ENCODE peak calls at places on chromosomes 2 and 18, in eight cellular contexts. One of them, this sample, is unnamed.

GRCh38 chr2:103520547-103520946 is 758.7 kb downstream of the TMEM182 start:
- DNase-seq in tibial nerve: no peak
- DNase-seq in brain microvascular endothelial cell: no peak
- DNase-seq in CD8-positive, alpha-beta T cell: no peak
- DNase-seq in CD4-positive, CD25-positive, alpha-beta regulatory T cell: no peak
- DNase-seq in cardiac muscle cell: no peak
- DNase-seq in vagina: no peak
- DNase-seq in bronchial epithelial cell: no peak
- DNase-seq in this sample: no peak

GRCh38 chr2:174788291-174788929 is 24.1 kb upstream of the CHRNA1 start:
- DNase-seq in cardiac muscle cell: no peak
- DNase-seq in CD8-positive, alpha-beta T cell: no peak
- DNase-seq in brain microvascular endothelial cell: no peak
- DNase-seq in tibial nerve: no peak
- DNase-seq in bronchial epithelial cell: no peak
- DNase-seq in vagina: no peak
- DNase-seq in CD4-positive, CD25-positive, alpha-beta regulatory T cell: peak; percentile 34
- DNase-seq in this sample: no peak

GRCh38 chr2:102027036-102027702 is 35.4 kb downstream of the IL1R2 start:
- DNase-seq in CD4-positive, CD25-positive, alpha-beta regulatory T cell: no peak
- DNase-seq in bronchial epithelial cell: peak; percentile 62
- DNase-seq in tibial nerve: no peak
- DNase-seq in vagina: no peak
- DNase-seq in brain microvascular endothelial cell: peak; percentile 90
- DNase-seq in cardiac muscle cell: peak; percentile 92
- DNase-seq in CD8-positive, alpha-beta T cell: no peak
- DNase-seq in this sample: no peak

GRCh38 chr2:39524756-39525635 is 87.9 kb upstream of the MAP4K3 start:
- DNase-seq in vagina: no peak
- DNase-seq in brain microvascular endothelial cell: no peak
- DNase-seq in cardiac muscle cell: peak; percentile 60
- DNase-seq in tibial nerve: no peak
- DNase-seq in CD8-positive, alpha-beta T cell: no peak
- DNase-seq in bronchial epithelial cell: no peak
- DNase-seq in CD4-positive, CD25-positive, alpha-beta regulatory T cell: no peak
- DNase-seq in this sample: no peak

GRCh38 chr2:39099820-39100728 is 20.8 kb downstream of the SOS1 start:
- DNase-seq in bronchial epithelial cell: peak; percentile 93
- DNase-seq in CD4-positive, CD25-positive, alpha-beta regulatory T cell: peak; percentile 50
- DNase-seq in brain microvascular endothelial cell: no peak
- DNase-seq in vagina: no peak
- DNase-seq in CD8-positive, alpha-beta T cell: no peak
- DNase-seq in cardiac muscle cell: peak; percentile 18
- DNase-seq in tibial nerve: no peak
- DNase-seq in this sample: peak; percentile 65

GRCh38 chr2:202064206-202064880 is 8.7 kb upstream of the KIAA2012 start:
- DNase-seq in brain microvascular endothelial cell: peak; percentile 96
- DNase-seq in tibial nerve: no peak
- DNase-seq in cardiac muscle cell: peak; percentile 86
- DNase-seq in CD8-positive, alpha-beta T cell: no peak
- DNase-seq in bronchial epithelial cell: peak; percentile 25
- DNase-seq in CD4-positive, CD25-positive, alpha-beta regulatory T cell: no peak
- DNase-seq in vagina: no peak
- DNase-seq in this sample: no peak

GRCh38 chr18:7926526-7926925 is 359.4 kb downstream of the PTPRM start:
- DNase-seq in brain microvascular endothelial cell: no peak
- DNase-seq in tibial nerve: no peak
- DNase-seq in cardiac muscle cell: no peak
- DNase-seq in vagina: no peak
- DNase-seq in CD4-positive, CD25-positive, alpha-beta regulatory T cell: no peak
- DNase-seq in CD8-positive, alpha-beta T cell: no peak
- DNase-seq in bronchial epithelial cell: peak; percentile 36
- DNase-seq in this sample: no peak

GRCh38 chr2:142254057-142254456 is 123.2 kb upstream of the LRP1B start:
- DNase-seq in brain microvascular endothelial cell: no peak
- DNase-seq in tibial nerve: no peak
- DNase-seq in vagina: no peak
- DNase-seq in CD8-positive, alpha-beta T cell: no peak
- DNase-seq in CD4-positive, CD25-positive, alpha-beta regulatory T cell: no peak
- DNase-seq in cardiac muscle cell: no peak
- DNase-seq in bronchial epithelial cell: no peak
- DNase-seq in this sample: no peak

GRCh38 chr2:88117976-88118375 is 9.9 kb downstream of the FABP1 start:
- DNase-seq in tibial nerve: no peak
- DNase-seq in CD8-positive, alpha-beta T cell: no peak
- DNase-seq in vagina: no peak
- DNase-seq in bronchial epithelial cell: no peak
- DNase-seq in brain microvascular endothelial cell: no peak
- DNase-seq in CD4-positive, CD25-positive, alpha-beta regulatory T cell: no peak
- DNase-seq in cardiac muscle cell: no peak
- DNase-seq in this sample: no peak

GRCh38 chr2:24262571-24262970 is 87.7 kb downstream of the FAM228A start:
- DNase-seq in cardiac muscle cell: peak; percentile 22
- DNase-seq in CD8-positive, alpha-beta T cell: no peak
- DNase-seq in tibial nerve: no peak
- DNase-seq in CD4-positive, CD25-positive, alpha-beta regulatory T cell: no peak
- DNase-seq in brain microvascular endothelial cell: no peak
- DNase-seq in bronchial epithelial cell: no peak
- DNase-seq in vagina: no peak
- DNase-seq in this sample: no peak

GRCh38 chr18:74142251-74142650 is 5.4 kb downstream of the FBXO15 start:
- DNase-seq in tibial nerve: no peak
- DNase-seq in CD8-positive, alpha-beta T cell: no peak
- DNase-seq in cardiac muscle cell: no peak
- DNase-seq in brain microvascular endothelial cell: no peak
- DNase-seq in vagina: no peak
- DNase-seq in bronchial epithelial cell: peak; percentile 55
- DNase-seq in CD4-positive, CD25-positive, alpha-beta regulatory T cell: no peak
- DNase-seq in this sample: no peak

GRCh38 chr18:74147779-74148542 is at the start of the genes FBXO15 and TIMM21:
- DNase-seq in brain microvascular endothelial cell: peak; percentile 96
- DNase-seq in bronchial epithelial cell: peak; percentile 93
- DNase-seq in cardiac muscle cell: peak; percentile 98
- DNase-seq in vagina: no peak
- DNase-seq in CD4-positive, CD25-positive, alpha-beta regulatory T cell: peak; percentile 98
- DNase-seq in tibial nerve: peak; percentile 91
- DNase-seq in CD8-positive, alpha-beta T cell: peak; percentile 97
- DNase-seq in this sample: peak; percentile 98

GRCh38 chr18:74148543-74149070 is 284 bp downstream of the TIMM21 start:
- DNase-seq in brain microvascular endothelial cell: no peak
- DNase-seq in tibial nerve: no peak
- DNase-seq in bronchial epithelial cell: no peak
- DNase-seq in CD8-positive, alpha-beta T cell: no peak
- DNase-seq in cardiac muscle cell: no peak
- DNase-seq in CD4-positive, CD25-positive, alpha-beta regulatory T cell: no peak
- DNase-seq in vagina: no peak
- DNase-seq in this sample: no peak

GRCh38 chr18:74147491-74147778 is 199 bp downstream of the FBXO15 start:
- DNase-seq in CD8-positive, alpha-beta T cell: no peak
- DNase-seq in brain microvascular endothelial cell: no peak
- DNase-seq in tibial nerve: no peak
- DNase-seq in vagina: no peak
- DNase-seq in bronchial epithelial cell: no peak
- DNase-seq in CD4-positive, CD25-positive, alpha-beta regulatory T cell: no peak
- DNase-seq in cardiac muscle cell: no peak
- DNase-seq in this sample: no peak

GRCh38 chr18:74146756-74147155 is 878 bp downstream of the FBXO15 start:
- DNase-seq in CD8-positive, alpha-beta T cell: no peak
- DNase-seq in tibial nerve: no peak
- DNase-seq in cardiac muscle cell: no peak
- DNase-seq in brain microvascular endothelial cell: no peak
- DNase-seq in vagina: no peak
- DNase-seq in bronchial epithelial cell: no peak
- DNase-seq in CD4-positive, CD25-positive, alpha-beta regulatory T cell: no peak
- DNase-seq in this sample: no peak
- H3K4me3 ChIP-seq in CD8-positive, alpha-beta T cell: peak overlapping the region; percentile 84
- H3K4me3 ChIP-seq in tibial nerve: no peak overlapping the region
- H3K4me3 ChIP-seq in cardiac muscle cell: peak overlapping the region; percentile 86
- H3K4me3 ChIP-seq in brain microvascular endothelial cell: peak overlapping the region; percentile 96
- H3K4me3 ChIP-seq in vagina: peak overlapping the region; percentile 63
- H3K4me3 ChIP-seq in bronchial epithelial cell: no peak overlapping the region
- H3K4me3 ChIP-seq in CD4-positive, CD25-positive, alpha-beta regulatory T cell: peak overlapping the region; percentile 100
- H3K4me3 ChIP-seq in this sample: peak overlapping the region; percentile 83

GRCh38 chr2:218882866-218883366 is 2.3 kb downstream of the WNT10A start:
- DNase-seq in brain microvascular endothelial cell: no peak
- DNase-seq in CD4-positive, CD25-positive, alpha-beta regulatory T cell: no peak
- DNase-seq in cardiac muscle cell: no peak
- DNase-seq in CD8-positive, alpha-beta T cell: no peak
- DNase-seq in bronchial epithelial cell: peak; percentile 87
- DNase-seq in vagina: no peak
- DNase-seq in tibial nerve: no peak
- DNase-seq in this sample: no peak

GRCh38 chr2:218884519-218884918 is 3.9 kb downstream of the WNT10A start:
- DNase-seq in bronchial epithelial cell: no peak
- DNase-seq in tibial nerve: no peak
- DNase-seq in CD4-positive, CD25-positive, alpha-beta regulatory T cell: no peak
- DNase-seq in brain microvascular endothelial cell: no peak
- DNase-seq in vagina: no peak
- DNase-seq in CD8-positive, alpha-beta T cell: no peak
- DNase-seq in cardiac muscle cell: no peak
- DNase-seq in this sample: no peak

GRCh38 chr2:218881744-218882462 is 1.3 kb downstream of the WNT10A start:
- DNase-seq in CD4-positive, CD25-positive, alpha-beta regulatory T cell: no peak
- DNase-seq in bronchial epithelial cell: no peak
- DNase-seq in cardiac muscle cell: no peak
- DNase-seq in brain microvascular endothelial cell: no peak
- DNase-seq in vagina: no peak
- DNase-seq in tibial nerve: no peak
- DNase-seq in CD8-positive, alpha-beta T cell: no peak
- DNase-seq in this sample: no peak

GRCh38 chr2:218882463-218882821 is 1.8 kb downstream of the WNT10A start:
- DNase-seq in vagina: no peak
- DNase-seq in tibial nerve: no peak
- DNase-seq in CD4-positive, CD25-positive, alpha-beta regulatory T cell: no peak
- DNase-seq in bronchial epithelial cell: no peak
- DNase-seq in brain microvascular endothelial cell: no peak
- DNase-seq in CD8-positive, alpha-beta T cell: no peak
- DNase-seq in cardiac muscle cell: no peak
- DNase-seq in this sample: no peak

DNA sequence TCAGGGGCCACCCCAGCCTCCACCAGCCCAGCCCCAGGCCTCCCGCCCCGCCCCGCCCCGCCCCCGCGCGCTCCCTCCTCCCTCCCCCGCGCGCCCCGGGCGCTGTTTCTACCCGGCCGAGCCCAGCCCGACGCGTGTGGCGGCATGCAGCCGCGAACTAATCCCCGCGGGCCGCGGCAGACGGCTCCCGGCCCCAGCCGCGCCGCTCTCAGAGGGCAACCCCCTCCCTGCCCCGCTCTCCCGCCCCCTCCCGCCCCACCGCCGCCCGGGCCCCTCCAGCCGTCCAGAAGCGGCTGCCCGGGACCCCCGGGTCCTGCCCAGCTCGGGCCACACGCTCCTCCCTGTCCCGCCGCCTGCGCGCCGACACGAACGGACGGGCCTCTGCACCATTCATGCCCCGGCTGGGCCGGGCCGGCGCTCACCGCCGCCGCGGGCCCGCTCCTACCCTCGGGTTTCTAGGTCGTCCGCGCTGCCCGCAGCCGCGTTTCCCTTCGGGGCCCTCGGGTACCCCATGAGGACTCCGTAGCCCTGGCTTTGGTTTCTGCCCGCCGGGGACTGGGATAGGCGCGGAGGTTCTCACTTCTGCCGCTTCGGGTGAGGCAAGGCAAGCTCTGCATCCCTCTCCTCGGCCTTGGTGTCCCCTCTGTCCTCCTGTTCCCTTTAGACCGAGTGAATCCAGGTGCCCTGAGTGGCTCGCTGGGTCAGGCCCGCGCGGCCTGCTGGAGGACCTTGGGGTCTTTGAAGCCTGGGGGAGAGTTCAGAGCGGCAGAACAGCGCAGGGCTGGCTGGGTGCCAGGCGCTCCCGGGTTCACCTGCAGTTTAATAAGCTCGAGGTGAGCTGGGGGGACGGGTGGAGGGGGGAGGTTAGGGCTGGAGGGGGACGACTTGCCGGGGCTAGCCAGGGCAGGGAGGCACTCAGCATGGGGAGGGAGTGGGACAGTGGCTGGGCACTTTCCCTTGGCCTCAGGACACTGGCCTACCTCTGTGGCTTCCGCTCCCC is 3.1 kb downstream of the WNT10A start:
- DNase-seq in vagina: no peak
- DNase-seq in CD8-positive, alpha-beta T cell: peak; percentile 40
- DNase-seq in tibial nerve: no peak
- DNase-seq in brain microvascular endothelial cell: no peak
- DNase-seq in CD4-positive, CD25-positive, alpha-beta regulatory T cell: no peak
- DNase-seq in bronchial epithelial cell: peak; percentile 41
- DNase-seq in cardiac muscle cell: no peak
- DNase-seq in this sample: no peak
- H3K27me3 ChIP-seq in vagina: peaks cover 11% of the 10 kb centered on the region
- H3K27me3 ChIP-seq in CD8-positive, alpha-beta T cell: no peaks in the 10 kb centered on the region
- H3K27me3 ChIP-seq in tibial nerve: no peaks in the 10 kb centered on the region
- H3K27me3 ChIP-seq in brain microvascular endothelial cell: peaks cover 72% of the 10 kb centered on the region
- H3K27me3 ChIP-seq in CD4-positive, CD25-positive, alpha-beta regulatory T cell: no peaks in the 10 kb centered on the region
- H3K27me3 ChIP-seq in bronchial epithelial cell: peaks cover 2% of the 10 kb centered on the region
- H3K27me3 ChIP-seq in cardiac muscle cell: peaks cover 100% of the 10 kb centered on the region
- H3K27me3 ChIP-seq in this sample: no peaks in the 10 kb centered on the region

GRCh38 chr2:96184188-96184587 is 24.4 kb downstream of the STARD7 start:
- DNase-seq in vagina: no peak
- DNase-seq in tibial nerve: no peak
- DNase-seq in cardiac muscle cell: no peak
- DNase-seq in CD4-positive, CD25-positive, alpha-beta regulatory T cell: no peak
- DNase-seq in brain microvascular endothelial cell: no peak
- DNase-seq in bronchial epithelial cell: no peak
- DNase-seq in CD8-positive, alpha-beta T cell: no peak
- DNase-seq in this sample: no peak

GRCh38 chr2:96186562-96186961 is 22.1 kb downstream of the STARD7 start:
- DNase-seq in CD8-positive, alpha-beta T cell: no peak
- DNase-seq in cardiac muscle cell: no peak
- DNase-seq in tibial nerve: no peak
- DNase-seq in CD4-positive, CD25-positive, alpha-beta regulatory T cell: no peak
- DNase-seq in bronchial epithelial cell: no peak
- DNase-seq in vagina: no peak
- DNase-seq in brain microvascular endothelial cell: no peak
- DNase-seq in this sample: no peak

GRCh38 chr2:96191937-96192670 is 16.5 kb downstream of the STARD7 start:
- DNase-seq in cardiac muscle cell: no peak
- DNase-seq in CD8-positive, alpha-beta T cell: no peak
- DNase-seq in brain microvascular endothelial cell: no peak
- DNase-seq in vagina: no peak
- DNase-seq in bronchial epithelial cell: no peak
- DNase-seq in CD4-positive, CD25-positive, alpha-beta regulatory T cell: no peak
- DNase-seq in tibial nerve: no peak
- DNase-seq in this sample: no peak

GRCh38 chr2:96185516-96185915 is 23.1 kb downstream of the STARD7 start:
- DNase-seq in bronchial epithelial cell: no peak
- DNase-seq in tibial nerve: no peak
- DNase-seq in CD8-positive, alpha-beta T cell: no peak
- DNase-seq in cardiac muscle cell: no peak
- DNase-seq in CD4-positive, CD25-positive, alpha-beta regulatory T cell: no peak
- DNase-seq in brain microvascular endothelial cell: no peak
- DNase-seq in vagina: no peak
- DNase-seq in this sample: no peak

GRCh38 chr2:96188821-96189526 is 19.7 kb downstream of the STARD7 start:
- DNase-seq in cardiac muscle cell: no peak
- DNase-seq in tibial nerve: no peak
- DNase-seq in CD8-positive, alpha-beta T cell: no peak
- DNase-seq in brain microvascular endothelial cell: no peak
- DNase-seq in bronchial epithelial cell: no peak
- DNase-seq in CD4-positive, CD25-positive, alpha-beta regulatory T cell: no peak
- DNase-seq in vagina: no peak
- DNase-seq in this sample: no peak
- H3K36me3 ChIP-seq in cardiac muscle cell: peaks cover 55% of the 10 kb centered on the region
- H3K36me3 ChIP-seq in tibial nerve: peaks cover 14% of the 10 kb centered on the region
- H3K36me3 ChIP-seq in CD8-positive, alpha-beta T cell: peaks cover 66% of the 10 kb centered on the region
- H3K36me3 ChIP-seq in brain microvascular endothelial cell: peaks cover 81% of the 10 kb centered on the region
- H3K36me3 ChIP-seq in bronchial epithelial cell: peaks cover 15% of the 10 kb centered on the region
- H3K36me3 ChIP-seq in CD4-positive, CD25-positive, alpha-beta regulatory T cell: peaks cover 86% of the 10 kb centered on the region
- H3K36me3 ChIP-seq in vagina: peaks cover 4% of the 10 kb centered on the region
- H3K36me3 ChIP-seq in this sample: peaks cover 37% of the 10 kb centered on the region

GRCh38 chr2:36441816-36442215 is 86.2 kb downstream of the CRIM1 start:
- DNase-seq in CD8-positive, alpha-beta T cell: no peak
- DNase-seq in tibial nerve: no peak
- DNase-seq in cardiac muscle cell: peak; percentile 82
- DNase-seq in CD4-positive, CD25-positive, alpha-beta regulatory T cell: no peak
- DNase-seq in brain microvascular endothelial cell: no peak
- DNase-seq in bronchial epithelial cell: no peak
- DNase-seq in vagina: no peak
- DNase-seq in this sample: no peak
- H3K4me3 ChIP-seq in CD8-positive, alpha-beta T cell: no peak overlapping the region
- H3K4me3 ChIP-seq in tibial nerve: no peak overlapping the region
- H3K4me3 ChIP-seq in cardiac muscle cell: no peak overlapping the region
- H3K4me3 ChIP-seq in CD4-positive, CD25-positive, alpha-beta regulatory T cell: no peak overlapping the region
- H3K4me3 ChIP-seq in brain microvascular endothelial cell: no peak overlapping the region
- H3K4me3 ChIP-seq in bronchial epithelial cell: no peak overlapping the region
- H3K4me3 ChIP-seq in vagina: no peak overlapping the region
- H3K4me3 ChIP-seq in this sample: no peak overlapping the region